ENCODE peak calls at places on chromosomes 4 and X, in ten cellular contexts. S is A673; Q is lower lobe of right lung; D is upper lobe of right lung; G is K562; M is HCT116; K is CD8-positive, alpha-beta T cell; I is heart left ventricle; P is PC-9; V is fibroblast of lung. W is an unnamed sample.
A peak's percentile ranks its signal among the peaks of the same experiment; 100 is the strongest.

GRCh38 chr4:118888666-118889312 is at the start of gene SYNPO2:
- DNase-seq in S (peak; percentile 81), Q (peak; percentile 68), D (peak; percentile 75), G (no peak), M (peak; percentile 57), K (peak; percentile 13), I (peak; percentile 82), P (peak; percentile 36), V (peak; percentile 91), W (peak; percentile 93)

GRCh38 chr4:161320377-161320776 is 843.4 kb downstream of the FSTL5 start:
- DNase-seq in S (peak; percentile 63), Q (no peak), D (no peak), G (no peak), M (peak; percentile 56), K (no peak), I (no peak), P (peak; percentile 8), V (peak; percentile 20), W (peak; percentile 71)

GRCh38 chr4:102819588-102820365 is 7.6 kb downstream of the UBE2D3 start:
- DNase-seq in S (no peak), Q (no peak), D (no peak), G (no peak), M (no peak), K (no peak), I (no peak), P (no peak), V (peak; percentile 30), W (no peak)

GRCh38 chr4:176193126-176193525 is 2.3 kb downstream of the SPATA4 start:
- DNase-seq in S (no peak), Q (no peak), D (no peak), G (no peak), M (no peak), K (no peak), I (no peak), P (no peak), V (peak; percentile 60), W (no peak)

GRCh38 chr4:185039508-185040273 is 21.4 kb downstream of the HELT start:
- DNase-seq in S (peak; percentile 77), Q (peak; percentile 54), D (no peak), G (peak; percentile 72), M (peak; percentile 62), K (peak; percentile 47), I (no peak), P (peak; percentile 37), V (peak; percentile 36), W (peak; percentile 78)

GRCh38 chr4:110196871-110197420 is 1.5 kb downstream of the ELOVL6 start:
- DNase-seq in S (no peak), Q (no peak), D (no peak), G (no peak), M (no peak), K (peak; percentile 62), I (peak; percentile 48), P (peak; percentile 33), V (peak; percentile 27), W (no peak)

GRCh38 chr4:86307432-86307831 is 52.4 kb downstream of the MAPK10 start:
- DNase-seq in S (no peak), Q (no peak), D (no peak), G (no peak), M (no peak), K (no peak), I (no peak), P (no peak), V (peak; percentile 36), W (no peak)

GRCh38 chr4:101774807-101775206 is 15.7 kb upstream of the BANK1 start:
- DNase-seq in S (peak; percentile 72), Q (no peak), D (no peak), G (no peak), M (no peak), K (no peak), I (no peak), P (no peak), V (peak; percentile 18), W (no peak)

GRCh38 chrX:17769701-17770269 is 32.5 kb downstream of the SCML1 start:
- DNase-seq in S (no peak), Q (no peak), D (no peak), G (no peak), M (no peak), K (no peak), I (no peak), P (no peak), V (no peak), W (no peak)

GRCh38 chr4:102036619-102037376 is 246.3 kb downstream of the BANK1 start:
- DNase-seq in S (peak; percentile 2), Q (no peak), D (no peak), G (no peak), M (no peak), K (no peak), I (no peak), P (no peak), V (peak; percentile 37), W (no peak)

GRCh38 chr4:105620640-105621323 is 68.4 kb downstream of the ARHGEF38 start:
- DNase-seq in S (no peak), Q (no peak), D (no peak), G (no peak), M (peak; percentile 16), K (no peak), I (no peak), P (no peak), V (peak; percentile 92), W (no peak)

GRCh38 chr4:174324725-174325124 is 41.0 kb downstream of the CEP44 start:
- DNase-seq in S (peak; percentile 62), Q (no peak), D (no peak), G (no peak), M (no peak), K (no peak), I (no peak), P (no peak), V (peak; percentile 61), W (no peak)

GRCh38 chr4:101349346-101350064 is 2.2 kb upstream of the PPP3CA start:
- DNase-seq in S (no peak), Q (peak; percentile 73), D (peak; percentile 78), G (no peak), M (peak; percentile 72), K (no peak), I (peak; percentile 60), P (peak; percentile 45), V (peak; percentile 51), W (no peak)

GRCh38 chrX:110759785-110760184 is 35.8 kb downstream of the CHRDL1 start:
- DNase-seq in S (no peak), Q (no peak), D (no peak), G (no peak), M (no peak), K (no peak), I (no peak), P (no peak), V (peak; percentile 84), W (no peak)

GRCh38 chr4:80043534-80043933 is 29.5 kb downstream of the ANTXR2 start:
- DNase-seq in S (no peak), Q (no peak), D (no peak), G (no peak), M (no peak), K (no peak), I (no peak), P (no peak), V (peak; percentile 18), W (no peak)

GRCh38 chrX:78024349-78025108 is 55.1 kb upstream of the PGAM4 start:
- DNase-seq in S (peak; percentile 42), Q (peak; percentile 52), D (peak; percentile 68), G (peak; percentile 32), M (peak; percentile 43), K (peak; percentile 11), I (no peak), P (peak; percentile 32), V (peak; percentile 14), W (peak; percentile 53)

GRCh38 chr4:89268572-89269180 is 38.9 kb downstream of the GPRIN3 start:
- DNase-seq in S (no peak), Q (no peak), D (no peak), G (no peak), M (no peak), K (no peak), I (no peak), P (no peak), V (no peak), W (no peak)

GRCh38 chrX:120653000-120653399 is 23.1 kb upstream of the C1GALT1C1 start:
- DNase-seq in S (peak; percentile 67), Q (no peak), D (no peak), G (no peak), M (no peak), K (no peak), I (no peak), P (no peak), V (no peak), W (no peak)
- H3K27ac ChIP-seq in S (no peak overlapping the region), Q (no peak overlapping the region), D (no peak overlapping the region), G (no peak overlapping the region), M (no peak overlapping the region), K (no peak overlapping the region), I (no peak overlapping the region), P (no peak overlapping the region), V (no peak overlapping the region), W (no peak overlapping the region)

GRCh38 chrX:40107291-40108083 is 9.7 kb upstream of the BCOR start:
- DNase-seq in S (peak; percentile 72), Q (peak; percentile 81), D (peak; percentile 84), G (no peak), M (peak; percentile 77), K (no peak), I (peak; percentile 57), P (peak; percentile 53), V (no peak), W (peak; percentile 90)
- H3K4me3 ChIP-seq in S (peak overlapping the region; percentile 52), Q (peak overlapping the region; percentile 61), D (peak overlapping the region; percentile 55), G (peak overlapping the region; percentile 66), M (peak overlapping the region; percentile 37), K (peak overlapping the region; percentile 52), I (peak overlapping the region; percentile 61), P (peak overlapping the region; percentile 54), V (no peak overlapping the region), W (peak overlapping the region; percentile 77)

GRCh38 chrX:40003982-40004535 is 93.7 kb downstream of the BCOR start:
- DNase-seq in S (no peak), Q (no peak), D (no peak), G (no peak), M (no peak), K (no peak), I (no peak), P (no peak), V (no peak), W (peak; percentile 88)

GRCh38 chrX:40006025-40007017 is 91.4 kb downstream of the BCOR start:
- DNase-seq in S (no peak), Q (peak; percentile 54), D (peak; percentile 73), G (no peak), M (no peak), K (no peak), I (peak; percentile 47), P (no peak), V (peak; percentile 16), W (peak; percentile 91)

GRCh38 chrX:40004916-40005289 is 92.9 kb downstream of the BCOR start:
- DNase-seq in S (no peak), Q (no peak), D (no peak), G (no peak), M (no peak), K (no peak), I (no peak), P (no peak), V (no peak), W (peak; percentile 66)

GRCh38 chrX:40005290-40006011 is 92.3 kb downstream of the BCOR start:
- DNase-seq in S (no peak), Q (no peak), D (no peak), G (no peak), M (no peak), K (peak; percentile 10), I (peak; percentile 28), P (no peak), V (no peak), W (peak; percentile 74)

GRCh38 chrX:40003071-40003981 is 94.4 kb downstream of the BCOR start:
- DNase-seq in S (no peak), Q (no peak), D (no peak), G (no peak), M (no peak), K (no peak), I (no peak), P (no peak), V (no peak), W (peak; percentile 63)
- H3K27ac ChIP-seq in S (no peak overlapping the region), Q (no peak overlapping the region), D (no peak overlapping the region), G (no peak overlapping the region), M (no peak overlapping the region), K (no peak overlapping the region), I (no peak overlapping the region), P (no peak overlapping the region), V (no peak overlapping the region), W (no peak overlapping the region)

GRCh38 chrX:29531336-29531735 is 684.0 kb upstream of the MAGEB2 start:
- DNase-seq in S (no peak), Q (no peak), D (no peak), G (no peak), M (no peak), K (no peak), I (no peak), P (no peak), V (no peak), W (no peak)
- H3K4me3 ChIP-seq in S (no peak overlapping the region), Q (no peak overlapping the region), D (no peak overlapping the region), G (no peak overlapping the region), M (no peak overlapping the region), K (no peak overlapping the region), I (no peak overlapping the region), P (no peak overlapping the region), V (no peak overlapping the region), W (no peak overlapping the region)

W was measured in endodermal cell.